ENCODE peak calls at places on chromosomes 1 and 21, in nine cellular contexts. One of them, this sample, is unnamed.

GRCh38 chr1:91026777-91027176 is 4.9 kb upstream of the ZNF644 start:
- DNase-seq in fibroblast of lung: peak
- DNase-seq in BJ: no peak
- DNase-seq in cardiac fibroblast: peak
- DNase-seq in cardiac muscle cell: no peak
- DNase-seq in endothelial cell of umbilical vein: peak
- DNase-seq in dorsolateral prefrontal cortex: no peak
- DNase-seq in tibial artery: no peak
- DNase-seq in body of pancreas: no peak
- DNase-seq in this sample: peak

GRCh38 chr21:40472026-40472425 is 374.9 kb downstream of the DSCAM start:
- DNase-seq in fibroblast of lung: no peak
- DNase-seq in BJ: no peak
- DNase-seq in cardiac fibroblast: no peak
- DNase-seq in cardiac muscle cell: no peak
- DNase-seq in endothelial cell of umbilical vein: no peak
- DNase-seq in dorsolateral prefrontal cortex: no peak
- DNase-seq in tibial artery: no peak
- DNase-seq in body of pancreas: no peak
- DNase-seq in this sample: no peak

GRCh38 chr1:38003261-38004250 is 1.8 kb downstream of the FHL3 start:
- DNase-seq in fibroblast of lung: peak
- DNase-seq in BJ: no peak
- DNase-seq in cardiac fibroblast: peak
- DNase-seq in cardiac muscle cell: no peak
- DNase-seq in endothelial cell of umbilical vein: peak
- DNase-seq in dorsolateral prefrontal cortex: no peak
- DNase-seq in tibial artery: no peak
- DNase-seq in body of pancreas: no peak
- DNase-seq in this sample: no peak

GRCh38 chr1:182807907-182808306 is 18.3 kb downstream of the NPL start:
- DNase-seq in fibroblast of lung: no peak
- DNase-seq in BJ: no peak
- DNase-seq in cardiac fibroblast: no peak
- DNase-seq in cardiac muscle cell: no peak
- DNase-seq in endothelial cell of umbilical vein: no peak
- DNase-seq in dorsolateral prefrontal cortex: no peak
- DNase-seq in tibial artery: no peak
- DNase-seq in body of pancreas: no peak
- DNase-seq in this sample: no peak

GRCh38 chr1:18661404-18662285 is 31.0 kb downstream of the PAX7 start:
- DNase-seq in fibroblast of lung: no peak
- DNase-seq in BJ: no peak
- DNase-seq in cardiac fibroblast: no peak
- DNase-seq in cardiac muscle cell: no peak
- DNase-seq in endothelial cell of umbilical vein: no peak
- DNase-seq in dorsolateral prefrontal cortex: no peak
- DNase-seq in tibial artery: no peak
- DNase-seq in body of pancreas: no peak
- DNase-seq in this sample: no peak

GRCh38 chr1:179380299-179380698 is 14.5 kb downstream of the AXDND1 start:
- DNase-seq in fibroblast of lung: no peak
- DNase-seq in BJ: peak
- DNase-seq in cardiac fibroblast: no peak
- DNase-seq in cardiac muscle cell: no peak
- DNase-seq in endothelial cell of umbilical vein: no peak
- DNase-seq in dorsolateral prefrontal cortex: no peak
- DNase-seq in tibial artery: no peak
- DNase-seq in body of pancreas: no peak
- DNase-seq in this sample: peak

GRCh38 chr1:224080082-224080774 is 33.7 kb upstream of the FBXO28 start:
- DNase-seq in fibroblast of lung: peak
- DNase-seq in BJ: no peak
- DNase-seq in cardiac fibroblast: peak
- DNase-seq in cardiac muscle cell: no peak
- DNase-seq in endothelial cell of umbilical vein: peak
- DNase-seq in dorsolateral prefrontal cortex: no peak
- DNase-seq in tibial artery: no peak
- DNase-seq in body of pancreas: no peak
- DNase-seq in this sample: peak

GRCh38 chr21:14582934-14583628 is 37.0 kb upstream of the SAMSN1 start:
- DNase-seq in fibroblast of lung: no peak
- DNase-seq in BJ: no peak
- DNase-seq in cardiac fibroblast: no peak
- DNase-seq in cardiac muscle cell: no peak
- DNase-seq in endothelial cell of umbilical vein: no peak
- DNase-seq in dorsolateral prefrontal cortex: no peak
- DNase-seq in tibial artery: no peak
- DNase-seq in body of pancreas: no peak
- DNase-seq in this sample: no peak

GRCh38 chr1:60970081-60970509 is 112.3 kb upstream of the NFIA start:
- DNase-seq in fibroblast of lung: peak
- DNase-seq in BJ: no peak
- DNase-seq in cardiac fibroblast: peak
- DNase-seq in cardiac muscle cell: peak
- DNase-seq in endothelial cell of umbilical vein: peak
- DNase-seq in dorsolateral prefrontal cortex: no peak
- DNase-seq in tibial artery: no peak
- DNase-seq in body of pancreas: no peak
- DNase-seq in this sample: peak

GRCh38 chr1:206411321-206411720 is 59.0 kb upstream of the IKBKE start:
- DNase-seq in fibroblast of lung: no peak
- DNase-seq in BJ: no peak
- DNase-seq in cardiac fibroblast: no peak
- DNase-seq in cardiac muscle cell: no peak
- DNase-seq in endothelial cell of umbilical vein: no peak
- DNase-seq in dorsolateral prefrontal cortex: no peak
- DNase-seq in tibial artery: no peak
- DNase-seq in body of pancreas: no peak
- DNase-seq in this sample: no peak

GRCh38 chr1:94299627-94300552 is 62.5 kb upstream of the ARHGAP29 start:
- DNase-seq in fibroblast of lung: peak
- DNase-seq in BJ: no peak
- DNase-seq in cardiac fibroblast: peak
- DNase-seq in cardiac muscle cell: no peak
- DNase-seq in endothelial cell of umbilical vein: peak
- DNase-seq in dorsolateral prefrontal cortex: no peak
- DNase-seq in tibial artery: no peak
- DNase-seq in body of pancreas: no peak
- DNase-seq in this sample: peak

GRCh38 chr1:221335161-221336101 is 406.5 kb downstream of the DUSP10 start:
- DNase-seq in fibroblast of lung: peak
- DNase-seq in BJ: peak
- DNase-seq in cardiac fibroblast: peak
- DNase-seq in cardiac muscle cell: no peak
- DNase-seq in endothelial cell of umbilical vein: no peak
- DNase-seq in dorsolateral prefrontal cortex: no peak
- DNase-seq in tibial artery: peak
- DNase-seq in body of pancreas: peak
- DNase-seq in this sample: peak

GRCh38 chr1:153251562-153251961 is 7.9 kb upstream of the LORICRIN start:
- DNase-seq in fibroblast of lung: no peak
- DNase-seq in BJ: no peak
- DNase-seq in cardiac fibroblast: no peak
- DNase-seq in cardiac muscle cell: no peak
- DNase-seq in endothelial cell of umbilical vein: no peak
- DNase-seq in dorsolateral prefrontal cortex: no peak
- DNase-seq in tibial artery: no peak
- DNase-seq in body of pancreas: no peak
- DNase-seq in this sample: no peak

GRCh38 chr1:51740652-51741051 is 123.8 kb downstream of the OSBPL9 start:
- DNase-seq in fibroblast of lung: no peak
- DNase-seq in BJ: no peak
- DNase-seq in cardiac fibroblast: no peak
- DNase-seq in cardiac muscle cell: no peak
- DNase-seq in endothelial cell of umbilical vein: peak
- DNase-seq in dorsolateral prefrontal cortex: no peak
- DNase-seq in tibial artery: no peak
- DNase-seq in body of pancreas: no peak
- DNase-seq in this sample: no peak

DNA sequence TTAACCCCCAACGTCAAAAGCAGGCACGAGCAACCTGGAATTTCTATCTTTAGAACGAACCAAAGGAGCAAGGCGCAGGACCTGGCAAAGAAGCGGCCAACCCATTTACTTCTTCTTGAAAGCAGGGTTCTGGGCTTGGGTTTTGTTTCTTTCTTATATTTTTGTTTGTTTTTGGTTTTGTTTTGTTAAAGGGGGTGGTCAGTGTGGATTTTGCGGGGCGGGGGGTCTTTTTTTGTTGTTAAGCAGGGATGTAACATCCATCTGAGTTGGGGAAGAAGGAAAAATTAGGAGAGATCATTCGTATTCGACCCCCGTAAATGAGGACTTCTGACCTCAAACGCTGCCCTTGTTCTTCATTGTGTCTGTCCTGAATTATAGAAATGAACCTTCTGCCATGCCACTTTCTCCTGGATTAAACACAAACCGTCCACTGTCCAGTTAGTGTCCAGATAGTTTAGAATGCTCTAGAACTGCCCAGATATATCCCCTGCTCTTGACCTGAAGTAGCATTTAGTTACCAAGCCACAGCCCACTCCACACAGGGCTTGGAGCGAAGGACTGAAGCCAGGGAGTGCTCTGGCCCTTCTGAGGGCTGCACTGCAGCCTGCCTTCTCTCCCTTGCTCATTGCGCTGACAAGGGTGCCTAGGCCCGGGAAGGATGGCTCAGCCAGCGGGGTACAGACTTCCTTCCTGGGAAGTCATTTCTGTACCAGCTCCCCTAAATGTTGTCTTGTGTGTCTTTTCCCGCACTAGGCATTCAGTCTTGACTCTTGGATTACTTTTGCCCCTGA is 935 bp upstream of the APP start:
- DNase-seq in fibroblast of lung: no peak
- DNase-seq in BJ: no peak
- DNase-seq in cardiac fibroblast: no peak
- DNase-seq in cardiac muscle cell: no peak
- DNase-seq in endothelial cell of umbilical vein: no peak
- DNase-seq in dorsolateral prefrontal cortex: no peak
- DNase-seq in tibial artery: no peak
- DNase-seq in body of pancreas: no peak
- DNase-seq in this sample: no peak
- H3K4me3 ChIP-seq in fibroblast of lung: peak
- H3K4me3 ChIP-seq in BJ: peak
- H3K4me3 ChIP-seq in cardiac fibroblast: peak
- H3K4me3 ChIP-seq in cardiac muscle cell: peak
- H3K4me3 ChIP-seq in endothelial cell of umbilical vein: peak
- H3K4me3 ChIP-seq in dorsolateral prefrontal cortex: peak
- H3K4me3 ChIP-seq in tibial artery: peak
- H3K4me3 ChIP-seq in body of pancreas: peak
- H3K4me3 ChIP-seq in this sample: peak

DNA sequence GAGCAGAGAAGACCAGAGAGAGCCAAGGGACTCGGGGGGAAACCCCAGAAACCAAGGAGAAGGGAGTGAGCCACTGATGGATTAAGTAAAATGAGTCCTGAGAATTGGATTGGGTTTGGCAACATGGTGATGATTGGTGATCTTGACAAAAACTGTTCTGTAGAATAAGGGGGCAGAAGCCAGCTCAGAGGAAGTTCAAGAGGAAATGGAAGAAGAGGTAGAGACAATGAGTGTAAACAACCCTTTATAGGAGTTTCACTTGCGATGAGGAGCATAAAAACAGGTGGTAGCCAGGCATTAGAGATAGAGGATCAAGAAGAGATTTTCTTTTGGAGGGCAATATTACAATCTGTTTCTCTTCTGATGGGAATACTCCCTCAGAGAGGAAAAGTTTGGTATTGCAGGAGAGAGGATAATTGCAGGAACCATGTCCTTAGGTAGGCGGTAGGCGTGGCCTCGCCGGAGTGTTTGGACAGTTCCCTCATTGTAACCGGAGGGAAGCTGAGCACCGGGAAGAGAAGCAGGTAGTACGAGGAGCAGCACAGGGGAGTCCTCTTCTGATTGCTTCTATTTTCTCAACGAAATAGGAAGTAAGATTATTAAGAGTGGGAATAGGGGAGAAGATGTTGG is 68.4 kb upstream of the TENT5C start:
- DNase-seq in fibroblast of lung: no peak
- DNase-seq in BJ: no peak
- DNase-seq in cardiac fibroblast: no peak
- DNase-seq in cardiac muscle cell: peak
- DNase-seq in endothelial cell of umbilical vein: no peak
- DNase-seq in dorsolateral prefrontal cortex: no peak
- DNase-seq in tibial artery: no peak
- DNase-seq in body of pancreas: peak
- DNase-seq in this sample: peak
- TF ChIP-seq CTCF in fibroblast of lung: no peak
- TF ChIP-seq CTCF in BJ: no peak
- TF ChIP-seq CTCF in cardiac fibroblast: no peak
- TF ChIP-seq CTCF in cardiac muscle cell: no peak
- TF ChIP-seq CTCF in endothelial cell of umbilical vein: no peak
- TF ChIP-seq CTCF in dorsolateral prefrontal cortex: no peak
- TF ChIP-seq CTCF in tibial artery: no peak
- TF ChIP-seq CTCF in body of pancreas: peak
- TF ChIP-seq CTCF in this sample: peak

GRCh38 chr1:1125945-1126344 is 10.1 kb upstream of the C1orf159 start:
- DNase-seq in fibroblast of lung: no peak
- DNase-seq in BJ: no peak
- DNase-seq in cardiac fibroblast: no peak
- DNase-seq in cardiac muscle cell: no peak
- DNase-seq in endothelial cell of umbilical vein: no peak
- DNase-seq in dorsolateral prefrontal cortex: no peak
- DNase-seq in tibial artery: no peak
- DNase-seq in body of pancreas: no peak
- DNase-seq in this sample: no peak

GRCh38 chr1:1123581-1124507 is 8.0 kb upstream of the C1orf159 start:
- DNase-seq in fibroblast of lung: peak
- DNase-seq in BJ: no peak
- DNase-seq in cardiac fibroblast: peak
- DNase-seq in cardiac muscle cell: no peak
- DNase-seq in endothelial cell of umbilical vein: no peak
- DNase-seq in dorsolateral prefrontal cortex: no peak
- DNase-seq in tibial artery: no peak
- DNase-seq in body of pancreas: no peak
- DNase-seq in this sample: no peak

GRCh38 chr1:1122981-1123480 is 7.1 kb upstream of the C1orf159 start:
- DNase-seq in fibroblast of lung: no peak
- DNase-seq in BJ: peak
- DNase-seq in cardiac fibroblast: no peak
- DNase-seq in cardiac muscle cell: no peak
- DNase-seq in endothelial cell of umbilical vein: no peak
- DNase-seq in dorsolateral prefrontal cortex: no peak
- DNase-seq in tibial artery: no peak
- DNase-seq in body of pancreas: no peak
- DNase-seq in this sample: no peak

GRCh38 chr1:1124508-1124785 is 8.6 kb upstream of the C1orf159 start:
- DNase-seq in fibroblast of lung: no peak
- DNase-seq in BJ: no peak
- DNase-seq in cardiac fibroblast: no peak
- DNase-seq in cardiac muscle cell: no peak
- DNase-seq in endothelial cell of umbilical vein: no peak
- DNase-seq in dorsolateral prefrontal cortex: no peak
- DNase-seq in tibial artery: no peak
- DNase-seq in body of pancreas: no peak
- DNase-seq in this sample: no peak

GRCh38 chr1:1124786-1125642 is 9.1 kb upstream of the C1orf159 start:
- DNase-seq in fibroblast of lung: no peak
- DNase-seq in BJ: no peak
- DNase-seq in cardiac fibroblast: no peak
- DNase-seq in cardiac muscle cell: no peak
- DNase-seq in endothelial cell of umbilical vein: no peak
- DNase-seq in dorsolateral prefrontal cortex: no peak
- DNase-seq in tibial artery: no peak
- DNase-seq in body of pancreas: no peak
- DNase-seq in this sample: no peak
- H3K4me3 ChIP-seq in fibroblast of lung: no peak
- H3K4me3 ChIP-seq in BJ: no peak
- H3K4me3 ChIP-seq in cardiac fibroblast: no peak
- H3K4me3 ChIP-seq in cardiac muscle cell: no peak
- H3K4me3 ChIP-seq in endothelial cell of umbilical vein: no peak
- H3K4me3 ChIP-seq in dorsolateral prefrontal cortex: no peak
- H3K4me3 ChIP-seq in tibial artery: no peak
- H3K4me3 ChIP-seq in body of pancreas: no peak
- H3K4me3 ChIP-seq in this sample: no peak

GRCh38 chr1:217494767-217495166 is 136.1 kb downstream of the GPATCH2 start:
- DNase-seq in fibroblast of lung: no peak
- DNase-seq in BJ: no peak
- DNase-seq in cardiac fibroblast: no peak
- DNase-seq in cardiac muscle cell: no peak
- DNase-seq in endothelial cell of umbilical vein: no peak
- DNase-seq in dorsolateral prefrontal cortex: no peak
- DNase-seq in tibial artery: no peak
- DNase-seq in body of pancreas: no peak
- DNase-seq in this sample: no peak
- TF ChIP-seq CTCF in fibroblast of lung: no peak
- TF ChIP-seq CTCF in BJ: no peak
- TF ChIP-seq CTCF in cardiac fibroblast: no peak
- TF ChIP-seq CTCF in cardiac muscle cell: no peak
- TF ChIP-seq CTCF in endothelial cell of umbilical vein: no peak
- TF ChIP-seq CTCF in dorsolateral prefrontal cortex: no peak
- TF ChIP-seq CTCF in tibial artery: no peak
- TF ChIP-seq CTCF in body of pancreas: no peak
- TF ChIP-seq CTCF in this sample: no peak